ENCODE peak calls at places on chromosome 14, in eight cellular contexts. One of them, this sample, is unnamed. For H3K4me1, the result is how much of the 10 kb centered on the place peaks cover.

GRCh38 chr14:34966413-34966812 is 16.4 kb upstream of the SRP54 start:
- DNase-seq in adipocyte: no peak
- DNase-seq in GM23248: no peak
- DNase-seq in naive thymus-derived CD4-positive, alpha-beta T cell: no peak
- DNase-seq in foreskin keratinocyte: no peak
- DNase-seq in prostate gland: no peak
- DNase-seq in aorta: no peak
- DNase-seq in body of pancreas: no peak
- DNase-seq in this sample: no peak

GRCh38 chr14:61643546-61643945 is 51.8 kb upstream of the HIF1A start:
- DNase-seq in GM23248: peak
- DNase-seq in naive thymus-derived CD4-positive, alpha-beta T cell: no peak
- DNase-seq in foreskin keratinocyte: no peak
- DNase-seq in aorta: no peak
- DNase-seq in adipocyte: peak
- DNase-seq in body of pancreas: no peak
- DNase-seq in prostate gland: no peak
- DNase-seq in this sample: no peak

GRCh38 chr14:100296106-100296651 is 10.1 kb downstream of the SLC25A29 start:
- DNase-seq in foreskin keratinocyte: no peak
- DNase-seq in GM23248: no peak
- DNase-seq in prostate gland: no peak
- DNase-seq in adipocyte: no peak
- DNase-seq in body of pancreas: no peak
- DNase-seq in naive thymus-derived CD4-positive, alpha-beta T cell: no peak
- DNase-seq in aorta: peak
- DNase-seq in this sample: peak

GRCh38 chr14:73662439-73663056 is 17.8 kb downstream of the DNAL1 start:
- DNase-seq in naive thymus-derived CD4-positive, alpha-beta T cell: no peak
- DNase-seq in prostate gland: peak
- DNase-seq in aorta: no peak
- DNase-seq in body of pancreas: no peak
- DNase-seq in foreskin keratinocyte: peak
- DNase-seq in adipocyte: peak
- DNase-seq in GM23248: peak
- DNase-seq in this sample: no peak

GRCh38 chr14:75310295-75311059 is 31.8 kb downstream of the FOS start:
- DNase-seq in naive thymus-derived CD4-positive, alpha-beta T cell: no peak
- DNase-seq in foreskin keratinocyte: peak
- DNase-seq in body of pancreas: peak
- DNase-seq in prostate gland: peak
- DNase-seq in adipocyte: peak
- DNase-seq in GM23248: peak
- DNase-seq in aorta: peak
- DNase-seq in this sample: peak

GRCh38 chr14:32366256-32366655 is 37.2 kb downstream of the AKAP6 start:
- DNase-seq in body of pancreas: no peak
- DNase-seq in naive thymus-derived CD4-positive, alpha-beta T cell: no peak
- DNase-seq in aorta: no peak
- DNase-seq in prostate gland: peak
- DNase-seq in GM23248: peak
- DNase-seq in adipocyte: peak
- DNase-seq in foreskin keratinocyte: no peak
- DNase-seq in this sample: no peak

GRCh38 chr14:70782361-70782760 is 27.0 kb downstream of the MAP3K9 start:
- DNase-seq in body of pancreas: no peak
- DNase-seq in foreskin keratinocyte: peak
- DNase-seq in adipocyte: peak
- DNase-seq in GM23248: peak
- DNase-seq in aorta: no peak
- DNase-seq in naive thymus-derived CD4-positive, alpha-beta T cell: no peak
- DNase-seq in prostate gland: no peak
- DNase-seq in this sample: no peak

GRCh38 chr14:43449291-43449690 is 1057.8 kb downstream of the FSCB start:
- DNase-seq in naive thymus-derived CD4-positive, alpha-beta T cell: no peak
- DNase-seq in body of pancreas: no peak
- DNase-seq in GM23248: no peak
- DNase-seq in foreskin keratinocyte: no peak
- DNase-seq in prostate gland: no peak
- DNase-seq in aorta: no peak
- DNase-seq in adipocyte: no peak
- DNase-seq in this sample: no peak

GRCh38 chr14:106185837-106186233 is 659.5 kb downstream of the TMEM121 start:
- DNase-seq in adipocyte: no peak
- DNase-seq in naive thymus-derived CD4-positive, alpha-beta T cell: peak
- DNase-seq in aorta: no peak
- DNase-seq in GM23248: no peak
- DNase-seq in body of pancreas: peak
- DNase-seq in prostate gland: no peak
- DNase-seq in foreskin keratinocyte: no peak
- DNase-seq in this sample: no peak

GRCh38 chr14:81408595-81408994 is 8.5 kb upstream of the STON2 start:
- DNase-seq in adipocyte: no peak
- DNase-seq in aorta: no peak
- DNase-seq in foreskin keratinocyte: no peak
- DNase-seq in naive thymus-derived CD4-positive, alpha-beta T cell: no peak
- DNase-seq in body of pancreas: no peak
- DNase-seq in GM23248: no peak
- DNase-seq in prostate gland: no peak
- DNase-seq in this sample: no peak

GRCh38 chr14:63770187-63770807 is 42.4 kb upstream of the SGPP1 start:
- DNase-seq in GM23248: peak
- DNase-seq in prostate gland: peak
- DNase-seq in body of pancreas: peak
- DNase-seq in foreskin keratinocyte: no peak
- DNase-seq in naive thymus-derived CD4-positive, alpha-beta T cell: no peak
- DNase-seq in adipocyte: peak
- DNase-seq in aorta: no peak
- DNase-seq in this sample: peak

GRCh38 chr14:68253878-68254528 is 434.4 kb downstream of the RAD51B start:
- DNase-seq in body of pancreas: no peak
- DNase-seq in GM23248: no peak
- DNase-seq in foreskin keratinocyte: no peak
- DNase-seq in adipocyte: no peak
- DNase-seq in naive thymus-derived CD4-positive, alpha-beta T cell: no peak
- DNase-seq in prostate gland: no peak
- DNase-seq in aorta: no peak
- DNase-seq in this sample: no peak

GRCh38 chr14:79193689-79194477 is 1017.4 kb downstream of the DIO2 start:
- DNase-seq in GM23248: no peak
- DNase-seq in prostate gland: no peak
- DNase-seq in adipocyte: no peak
- DNase-seq in aorta: no peak
- DNase-seq in naive thymus-derived CD4-positive, alpha-beta T cell: no peak
- DNase-seq in foreskin keratinocyte: no peak
- DNase-seq in body of pancreas: no peak
- DNase-seq in this sample: no peak

DNA sequence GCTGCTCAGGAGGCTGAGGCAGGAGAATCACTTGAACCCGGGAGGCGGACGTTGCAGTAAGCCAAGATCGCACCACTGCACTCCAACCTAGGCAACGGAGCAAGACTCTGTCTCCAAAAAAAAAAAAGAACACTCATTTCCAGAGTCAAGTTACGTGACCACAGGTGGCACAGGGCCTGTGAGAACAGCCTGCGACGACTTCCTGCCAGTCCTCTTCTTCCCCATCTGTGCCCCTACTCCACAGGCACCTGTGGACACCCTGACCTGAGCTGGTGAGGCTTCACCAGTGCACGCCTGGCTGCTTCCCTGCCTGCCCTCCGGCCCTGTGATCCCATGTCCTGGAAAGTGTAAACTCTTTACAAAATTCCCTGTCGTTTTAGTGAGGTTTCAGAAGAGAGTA is 77.7 kb downstream of the PPP2R5C start:
- DNase-seq in naive thymus-derived CD4-positive, alpha-beta T cell: no peak
- DNase-seq in prostate gland: no peak
- DNase-seq in body of pancreas: no peak
- DNase-seq in GM23248: no peak
- DNase-seq in foreskin keratinocyte: no peak
- DNase-seq in aorta: no peak
- DNase-seq in adipocyte: no peak
- DNase-seq in this sample: no peak
- H3K4me1 ChIP-seq in naive thymus-derived CD4-positive, alpha-beta T cell: half or more
- H3K4me1 ChIP-seq in prostate gland: under half
- H3K4me1 ChIP-seq in body of pancreas: half or more
- H3K4me1 ChIP-seq in GM23248: under half
- H3K4me1 ChIP-seq in foreskin keratinocyte: under half
- H3K4me1 ChIP-seq in aorta: under half
- H3K4me1 ChIP-seq in adipocyte: under half
- H3K4me1 ChIP-seq in this sample: under half

GRCh38 chr14:22540811-22541360 is 48.1 kb downstream of the DAD1 start:
- DNase-seq in adipocyte: no peak
- DNase-seq in body of pancreas: no peak
- DNase-seq in GM23248: no peak
- DNase-seq in aorta: no peak
- DNase-seq in prostate gland: no peak
- DNase-seq in naive thymus-derived CD4-positive, alpha-beta T cell: no peak
- DNase-seq in foreskin keratinocyte: no peak
- DNase-seq in this sample: no peak

GRCh38 chr14:22539831-22540230 is 49.2 kb downstream of the DAD1 start:
- DNase-seq in adipocyte: no peak
- DNase-seq in body of pancreas: no peak
- DNase-seq in naive thymus-derived CD4-positive, alpha-beta T cell: no peak
- DNase-seq in foreskin keratinocyte: no peak
- DNase-seq in GM23248: no peak
- DNase-seq in prostate gland: no peak
- DNase-seq in aorta: no peak
- DNase-seq in this sample: no peak

GRCh38 chr14:22542360-22542759 is 46.7 kb downstream of the DAD1 start:
- DNase-seq in adipocyte: no peak
- DNase-seq in naive thymus-derived CD4-positive, alpha-beta T cell: no peak
- DNase-seq in aorta: no peak
- DNase-seq in GM23248: no peak
- DNase-seq in prostate gland: no peak
- DNase-seq in foreskin keratinocyte: no peak
- DNase-seq in body of pancreas: no peak
- DNase-seq in this sample: no peak

GRCh38 chr14:22540286-22540685 is 48.7 kb downstream of the DAD1 start:
- DNase-seq in adipocyte: no peak
- DNase-seq in naive thymus-derived CD4-positive, alpha-beta T cell: no peak
- DNase-seq in GM23248: no peak
- DNase-seq in aorta: no peak
- DNase-seq in foreskin keratinocyte: no peak
- DNase-seq in prostate gland: no peak
- DNase-seq in body of pancreas: no peak
- DNase-seq in this sample: no peak

DNA sequence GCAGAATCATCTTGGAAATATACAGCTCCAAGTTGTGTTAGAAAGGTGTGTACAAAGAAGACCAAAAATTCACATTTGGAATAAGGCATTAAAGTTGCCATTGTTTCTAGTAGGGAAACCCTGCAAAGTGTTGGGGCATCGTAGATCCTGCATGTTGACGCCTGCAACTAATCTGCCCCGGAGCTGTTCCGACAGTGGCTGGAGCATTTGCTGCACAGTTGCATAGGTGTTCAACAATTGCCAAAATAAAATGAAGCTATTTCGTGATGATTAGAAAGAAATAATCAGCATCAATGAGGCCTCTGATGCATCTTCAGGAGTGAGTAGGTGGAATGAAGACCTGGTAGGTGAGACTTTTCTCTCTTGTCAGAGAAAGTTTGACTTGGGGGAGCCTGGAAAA is 47.3 kb downstream of the DAD1 start:
- DNase-seq in aorta: no peak
- DNase-seq in naive thymus-derived CD4-positive, alpha-beta T cell: no peak
- DNase-seq in foreskin keratinocyte: no peak
- DNase-seq in GM23248: no peak
- DNase-seq in prostate gland: no peak
- DNase-seq in adipocyte: no peak
- DNase-seq in body of pancreas: no peak
- DNase-seq in this sample: no peak
- H3K4me1 ChIP-seq in aorta: under half
- H3K4me1 ChIP-seq in naive thymus-derived CD4-positive, alpha-beta T cell: half or more
- H3K4me1 ChIP-seq in foreskin keratinocyte: under half
- H3K4me1 ChIP-seq in GM23248: under half
- H3K4me1 ChIP-seq in prostate gland: under half
- H3K4me1 ChIP-seq in adipocyte: under half
- H3K4me1 ChIP-seq in body of pancreas: under half
- H3K4me1 ChIP-seq in this sample: under half

GRCh38 chr14:91412939-91413338 is 4.7 kb downstream of the CCDC88C start:
- DNase-seq in foreskin keratinocyte: no peak
- DNase-seq in naive thymus-derived CD4-positive, alpha-beta T cell: no peak
- DNase-seq in body of pancreas: no peak
- DNase-seq in aorta: no peak
- DNase-seq in GM23248: no peak
- DNase-seq in adipocyte: no peak
- DNase-seq in prostate gland: no peak
- DNase-seq in this sample: no peak
- H3K4me1 ChIP-seq in foreskin keratinocyte: under half
- H3K4me1 ChIP-seq in naive thymus-derived CD4-positive, alpha-beta T cell: half or more
- H3K4me1 ChIP-seq in body of pancreas: under half
- H3K4me1 ChIP-seq in aorta: under half
- H3K4me1 ChIP-seq in GM23248: under half
- H3K4me1 ChIP-seq in adipocyte: under half
- H3K4me1 ChIP-seq in prostate gland: under half
- H3K4me1 ChIP-seq in this sample: under half

GRCh38 chr14:101411770-101412169 is 149.5 kb upstream of the DIO3 start:
- DNase-seq in body of pancreas: peak
- DNase-seq in foreskin keratinocyte: no peak
- DNase-seq in naive thymus-derived CD4-positive, alpha-beta T cell: no peak
- DNase-seq in GM23248: no peak
- DNase-seq in prostate gland: no peak
- DNase-seq in adipocyte: no peak
- DNase-seq in aorta: no peak
- DNase-seq in this sample: no peak
- H3K4me1 ChIP-seq in body of pancreas: under half
- H3K4me1 ChIP-seq in foreskin keratinocyte: under half
- H3K4me1 ChIP-seq in naive thymus-derived CD4-positive, alpha-beta T cell: under half
- H3K4me1 ChIP-seq in GM23248: under half
- H3K4me1 ChIP-seq in prostate gland: under half
- H3K4me1 ChIP-seq in adipocyte: under half
- H3K4me1 ChIP-seq in aorta: under half
- H3K4me1 ChIP-seq in this sample: under half

GRCh38 chr14:55103005-55103640 is 25.9 kb upstream of the LGALS3 start:
- DNase-seq in prostate gland: peak
- DNase-seq in aorta: peak
- DNase-seq in adipocyte: peak
- DNase-seq in naive thymus-derived CD4-positive, alpha-beta T cell: peak
- DNase-seq in GM23248: peak
- DNase-seq in foreskin keratinocyte: peak
- DNase-seq in body of pancreas: peak
- DNase-seq in this sample: peak

GRCh38 chr14:55102141-55102547 is 26.9 kb upstream of the LGALS3 start:
- DNase-seq in naive thymus-derived CD4-positive, alpha-beta T cell: peak
- DNase-seq in adipocyte: peak
- DNase-seq in body of pancreas: peak
- DNase-seq in prostate gland: peak
- DNase-seq in foreskin keratinocyte: peak
- DNase-seq in aorta: peak
- DNase-seq in GM23248: peak
- DNase-seq in this sample: peak

GRCh38 chr14:55104051-55104954 is 24.7 kb upstream of the LGALS3 start:
- DNase-seq in naive thymus-derived CD4-positive, alpha-beta T cell: no peak
- DNase-seq in adipocyte: no peak
- DNase-seq in foreskin keratinocyte: no peak
- DNase-seq in body of pancreas: no peak
- DNase-seq in prostate gland: no peak
- DNase-seq in GM23248: no peak
- DNase-seq in aorta: no peak
- DNase-seq in this sample: no peak

GRCh38 chr14:55099741-55100140 is 29.3 kb upstream of the LGALS3 start:
- DNase-seq in aorta: no peak
- DNase-seq in GM23248: peak
- DNase-seq in adipocyte: peak
- DNase-seq in prostate gland: no peak
- DNase-seq in naive thymus-derived CD4-positive, alpha-beta T cell: no peak
- DNase-seq in body of pancreas: no peak
- DNase-seq in foreskin keratinocyte: no peak
- DNase-seq in this sample: no peak

GRCh38 chr14:55101698-55102097 is 27.4 kb upstream of the LGALS3 start:
- DNase-seq in aorta: peak
- DNase-seq in naive thymus-derived CD4-positive, alpha-beta T cell: no peak
- DNase-seq in body of pancreas: no peak
- DNase-seq in adipocyte: no peak
- DNase-seq in foreskin keratinocyte: no peak
- DNase-seq in prostate gland: no peak
- DNase-seq in GM23248: no peak
- DNase-seq in this sample: no peak
- H3K4me1 ChIP-seq in aorta: under half
- H3K4me1 ChIP-seq in naive thymus-derived CD4-positive, alpha-beta T cell: under half
- H3K4me1 ChIP-seq in body of pancreas: under half
- H3K4me1 ChIP-seq in adipocyte: half or more
- H3K4me1 ChIP-seq in foreskin keratinocyte: under half
- H3K4me1 ChIP-seq in prostate gland: under half
- H3K4me1 ChIP-seq in GM23248: under half
- H3K4me1 ChIP-seq in this sample: under half